ENCODE peak calls at places on chromosomes 4 and X, in nine cellular contexts. One of them, this sample, is unnamed.

GRCh38 chr4:109648266-109648996 is 54.8 kb downstream of the CASP6 start:
- DNase-seq in heart left ventricle: no peak
- DNase-seq in adrenal gland: no peak
- DNase-seq in GM12892: no peak
- DNase-seq in Peyer's patch: no peak
- DNase-seq in IMR-90: no peak
- DNase-seq in esophagus squamous epithelium: no peak
- DNase-seq in A549: no peak
- DNase-seq in suprapubic skin: no peak
- DNase-seq in this sample: no peak

GRCh38 chr4:40307627-40308497 is 27.3 kb upstream of the CHRNA9 start:
- DNase-seq in heart left ventricle: peak; percentile 34
- DNase-seq in adrenal gland: peak; percentile 42
- DNase-seq in GM12892: no peak
- DNase-seq in Peyer's patch: peak; percentile 82
- DNase-seq in IMR-90: no peak
- DNase-seq in esophagus squamous epithelium: no peak
- DNase-seq in A549: no peak
- DNase-seq in suprapubic skin: no peak
- DNase-seq in this sample: peak; percentile 52

GRCh38 chr4:149223659-149224058 is 592.0 kb downstream of the IQCM start:
- DNase-seq in heart left ventricle: no peak
- DNase-seq in adrenal gland: no peak
- DNase-seq in GM12892: no peak
- DNase-seq in Peyer's patch: no peak
- DNase-seq in IMR-90: peak; percentile 56
- DNase-seq in esophagus squamous epithelium: no peak
- DNase-seq in A549: no peak
- DNase-seq in suprapubic skin: no peak
- DNase-seq in this sample: no peak

GRCh38 chrX:3184176-3184930 is 143.1 kb downstream of the ARSF start:
- DNase-seq in heart left ventricle: peak; percentile 23
- DNase-seq in adrenal gland: no peak
- DNase-seq in GM12892: no peak
- DNase-seq in Peyer's patch: no peak
- DNase-seq in IMR-90: peak; percentile 94
- DNase-seq in esophagus squamous epithelium: no peak
- DNase-seq in A549: no peak
- DNase-seq in suprapubic skin: no peak
- DNase-seq in this sample: peak; percentile 63

GRCh38 chr4:142550955-142551354 is 295.1 kb downstream of the INPP4B start:
- DNase-seq in heart left ventricle: no peak
- DNase-seq in adrenal gland: no peak
- DNase-seq in GM12892: no peak
- DNase-seq in Peyer's patch: no peak
- DNase-seq in IMR-90: no peak
- DNase-seq in esophagus squamous epithelium: no peak
- DNase-seq in A549: no peak
- DNase-seq in suprapubic skin: no peak
- DNase-seq in this sample: no peak

GRCh38 chrX:131617182-131617581 is 73.3 kb downstream of the OR13H1 start:
- DNase-seq in heart left ventricle: no peak
- DNase-seq in adrenal gland: no peak
- DNase-seq in GM12892: no peak
- DNase-seq in Peyer's patch: no peak
- DNase-seq in IMR-90: peak; percentile 1
- DNase-seq in esophagus squamous epithelium: no peak
- DNase-seq in A549: no peak
- DNase-seq in suprapubic skin: no peak
- DNase-seq in this sample: no peak

GRCh38 chr4:73127839-73128448 is 58.4 kb upstream of the COX18 start:
- DNase-seq in heart left ventricle: no peak
- DNase-seq in adrenal gland: peak; percentile 21
- DNase-seq in GM12892: no peak
- DNase-seq in Peyer's patch: no peak
- DNase-seq in IMR-90: peak; percentile 5
- DNase-seq in esophagus squamous epithelium: no peak
- DNase-seq in A549: peak; percentile 29
- DNase-seq in suprapubic skin: no peak
- DNase-seq in this sample: no peak

GRCh38 chr4:77625485-77625884 is 19.9 kb downstream of the CXCL13 start:
- DNase-seq in heart left ventricle: no peak
- DNase-seq in adrenal gland: no peak
- DNase-seq in GM12892: no peak
- DNase-seq in Peyer's patch: no peak
- DNase-seq in IMR-90: no peak
- DNase-seq in esophagus squamous epithelium: no peak
- DNase-seq in A549: no peak
- DNase-seq in suprapubic skin: no peak
- DNase-seq in this sample: no peak

GRCh38 chr4:173365359-173365996 is 5.3 kb upstream of the SAP30 start:
- DNase-seq in heart left ventricle: no peak
- DNase-seq in adrenal gland: no peak
- DNase-seq in GM12892: no peak
- DNase-seq in Peyer's patch: no peak
- DNase-seq in IMR-90: no peak
- DNase-seq in esophagus squamous epithelium: no peak
- DNase-seq in A549: no peak
- DNase-seq in suprapubic skin: no peak
- DNase-seq in this sample: peak; percentile 49

GRCh38 chrX:27966492-27966891 is 14.8 kb downstream of the DCAF8L1 start:
- DNase-seq in heart left ventricle: no peak
- DNase-seq in adrenal gland: no peak
- DNase-seq in GM12892: no peak
- DNase-seq in Peyer's patch: no peak
- DNase-seq in IMR-90: no peak
- DNase-seq in esophagus squamous epithelium: no peak
- DNase-seq in A549: peak; percentile 20
- DNase-seq in suprapubic skin: no peak
- DNase-seq in this sample: no peak

GRCh38 chr4:17511041-17511949 is 595 bp downstream of the QDPR start:
- DNase-seq in heart left ventricle: peak; percentile 45
- DNase-seq in adrenal gland: peak; percentile 72
- DNase-seq in GM12892: no peak
- DNase-seq in Peyer's patch: peak; percentile 63
- DNase-seq in IMR-90: peak; percentile 33
- DNase-seq in esophagus squamous epithelium: peak; percentile 4
- DNase-seq in A549: peak; percentile 46
- DNase-seq in suprapubic skin: peak; percentile 83
- DNase-seq in this sample: peak; percentile 85

GRCh38 chr4:182065255-182065654 is 177.9 kb upstream of the TENM3 start:
- DNase-seq in heart left ventricle: no peak
- DNase-seq in adrenal gland: no peak
- DNase-seq in GM12892: no peak
- DNase-seq in Peyer's patch: no peak
- DNase-seq in IMR-90: no peak
- DNase-seq in esophagus squamous epithelium: no peak
- DNase-seq in A549: no peak
- DNase-seq in suprapubic skin: no peak
- DNase-seq in this sample: no peak

GRCh38 chrX:68490644-68491043 is 8.2 kb upstream of the YIPF6 start:
- DNase-seq in heart left ventricle: no peak
- DNase-seq in adrenal gland: no peak
- DNase-seq in GM12892: no peak
- DNase-seq in Peyer's patch: no peak
- DNase-seq in IMR-90: peak; percentile 14
- DNase-seq in esophagus squamous epithelium: no peak
- DNase-seq in A549: peak; percentile 74
- DNase-seq in suprapubic skin: no peak
- DNase-seq in this sample: no peak

GRCh38 chr4:168877407-168877778 is 132.7 kb downstream of the CBR4 start:
- DNase-seq in heart left ventricle: no peak
- DNase-seq in adrenal gland: no peak
- DNase-seq in GM12892: no peak
- DNase-seq in Peyer's patch: no peak
- DNase-seq in IMR-90: no peak
- DNase-seq in esophagus squamous epithelium: no peak
- DNase-seq in A549: no peak
- DNase-seq in suprapubic skin: no peak
- DNase-seq in this sample: peak; percentile 72

GRCh38 chr4:121989715-121990114 is 37.9 kb upstream of the TRPC3 start:
- DNase-seq in heart left ventricle: no peak
- DNase-seq in adrenal gland: no peak
- DNase-seq in GM12892: no peak
- DNase-seq in Peyer's patch: no peak
- DNase-seq in IMR-90: peak; percentile 56
- DNase-seq in esophagus squamous epithelium: no peak
- DNase-seq in A549: no peak
- DNase-seq in suprapubic skin: no peak
- DNase-seq in this sample: no peak

GRCh38 chr4:138449938-138450337 is 207.8 kb upstream of the SLC7A11 start:
- DNase-seq in heart left ventricle: no peak
- DNase-seq in adrenal gland: no peak
- DNase-seq in GM12892: no peak
- DNase-seq in Peyer's patch: no peak
- DNase-seq in IMR-90: no peak
- DNase-seq in esophagus squamous epithelium: no peak
- DNase-seq in A549: no peak
- DNase-seq in suprapubic skin: no peak
- DNase-seq in this sample: no peak

GRCh38 chr4:20839957-20840356 is 139.7 kb downstream of the PACRGL start:
- DNase-seq in heart left ventricle: no peak
- DNase-seq in adrenal gland: no peak
- DNase-seq in GM12892: no peak
- DNase-seq in Peyer's patch: no peak
- DNase-seq in IMR-90: peak; percentile 53
- DNase-seq in esophagus squamous epithelium: no peak
- DNase-seq in A549: peak; percentile 0
- DNase-seq in suprapubic skin: no peak
- DNase-seq in this sample: no peak

GRCh38 chrX:48800574-48801280 is 1.1 kb upstream of the HDAC6 start:
- DNase-seq in heart left ventricle: no peak
- DNase-seq in adrenal gland: no peak
- DNase-seq in GM12892: no peak
- DNase-seq in Peyer's patch: no peak
- DNase-seq in IMR-90: no peak
- DNase-seq in esophagus squamous epithelium: no peak
- DNase-seq in A549: no peak
- DNase-seq in suprapubic skin: no peak
- DNase-seq in this sample: no peak
- TF ChIP-seq POLR2A in heart left ventricle: no peak
- TF ChIP-seq POLR2A in adrenal gland: no peak
- TF ChIP-seq POLR2A in GM12892: no peak
- TF ChIP-seq POLR2A in Peyer's patch: no peak
- TF ChIP-seq POLR2A in IMR-90: no peak
- TF ChIP-seq POLR2A in esophagus squamous epithelium: no peak
- TF ChIP-seq POLR2A in A549: no peak
- TF ChIP-seq POLR2A in suprapubic skin: no peak
- TF ChIP-seq POLR2A in this sample: no peak

GRCh38 chr4:105551968-105552746 is at the start of gene ARHGEF38:
- DNase-seq in heart left ventricle: no peak
- DNase-seq in adrenal gland: no peak
- DNase-seq in GM12892: no peak
- DNase-seq in Peyer's patch: no peak
- DNase-seq in IMR-90: peak; percentile 7
- DNase-seq in esophagus squamous epithelium: no peak
- DNase-seq in A549: peak; percentile 10
- DNase-seq in suprapubic skin: no peak
- DNase-seq in this sample: no peak
- TF ChIP-seq POLR2A in heart left ventricle: no peak
- TF ChIP-seq POLR2A in adrenal gland: no peak
- TF ChIP-seq POLR2A in GM12892: no peak
- TF ChIP-seq POLR2A in Peyer's patch: peak; percentile 82
- TF ChIP-seq POLR2A in IMR-90: no peak
- TF ChIP-seq POLR2A in esophagus squamous epithelium: no peak
- TF ChIP-seq POLR2A in A549: no peak
- TF ChIP-seq POLR2A in suprapubic skin: no peak
- TF ChIP-seq POLR2A in this sample: peak; percentile 60

GRCh38 chr4:183436417-183436816 is 8.0 kb upstream of the CDKN2AIP start:
- DNase-seq in heart left ventricle: no peak
- DNase-seq in adrenal gland: no peak
- DNase-seq in GM12892: no peak
- DNase-seq in Peyer's patch: no peak
- DNase-seq in IMR-90: no peak
- DNase-seq in esophagus squamous epithelium: no peak
- DNase-seq in A549: no peak
- DNase-seq in suprapubic skin: no peak
- DNase-seq in this sample: no peak

GRCh38 chr4:183437452-183437851 is 7.0 kb upstream of the CDKN2AIP start:
- DNase-seq in heart left ventricle: no peak
- DNase-seq in adrenal gland: no peak
- DNase-seq in GM12892: no peak
- DNase-seq in Peyer's patch: no peak
- DNase-seq in IMR-90: no peak
- DNase-seq in esophagus squamous epithelium: no peak
- DNase-seq in A549: no peak
- DNase-seq in suprapubic skin: no peak
- DNase-seq in this sample: no peak

GRCh38 chr4:183435803-183436202 is 8.6 kb upstream of the CDKN2AIP start:
- DNase-seq in heart left ventricle: no peak
- DNase-seq in adrenal gland: no peak
- DNase-seq in GM12892: no peak
- DNase-seq in Peyer's patch: no peak
- DNase-seq in IMR-90: no peak
- DNase-seq in esophagus squamous epithelium: no peak
- DNase-seq in A549: no peak
- DNase-seq in suprapubic skin: no peak
- DNase-seq in this sample: no peak

GRCh38 chr4:183441276-183441675 is 3.2 kb upstream of the CDKN2AIP start:
- DNase-seq in heart left ventricle: no peak
- DNase-seq in adrenal gland: no peak
- DNase-seq in GM12892: no peak
- DNase-seq in Peyer's patch: no peak
- DNase-seq in IMR-90: no peak
- DNase-seq in esophagus squamous epithelium: no peak
- DNase-seq in A549: no peak
- DNase-seq in suprapubic skin: no peak
- DNase-seq in this sample: no peak

DNA sequence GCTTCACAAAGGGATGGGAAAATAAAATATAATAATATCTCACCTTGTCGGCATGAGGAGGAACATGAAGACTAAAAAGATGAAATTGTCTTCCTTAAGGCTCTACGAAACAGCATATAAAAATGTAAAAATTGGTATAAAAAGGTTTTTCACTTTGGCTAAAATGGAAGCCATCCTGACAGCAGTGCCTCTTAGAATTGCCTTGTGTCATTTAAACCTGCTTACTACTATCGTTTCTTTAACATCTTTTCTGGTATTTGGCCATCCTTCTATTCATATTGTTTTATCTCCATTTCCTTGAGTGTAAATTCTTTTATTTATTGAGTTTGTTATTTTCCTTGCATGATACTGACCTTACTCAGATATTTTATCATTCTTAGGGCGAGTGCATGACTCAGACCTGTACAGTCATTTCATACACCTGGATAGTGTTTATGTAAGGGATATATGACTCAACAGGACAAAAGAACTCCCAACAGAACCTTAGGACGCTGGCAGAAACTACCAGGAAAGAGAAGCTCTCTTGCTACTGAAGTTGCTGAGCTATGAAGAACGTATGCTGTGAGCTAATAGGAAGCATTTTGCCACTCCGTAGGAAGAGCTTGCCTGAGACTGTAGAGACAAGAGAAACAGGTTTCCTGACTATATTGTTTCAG is 5.8 kb upstream of the CDKN2AIP start:
- DNase-seq in heart left ventricle: no peak
- DNase-seq in adrenal gland: no peak
- DNase-seq in GM12892: no peak
- DNase-seq in Peyer's patch: no peak
- DNase-seq in IMR-90: peak; percentile 97
- DNase-seq in esophagus squamous epithelium: no peak
- DNase-seq in A549: peak; percentile 86
- DNase-seq in suprapubic skin: no peak
- DNase-seq in this sample: no peak
- TF ChIP-seq POLR2A in heart left ventricle: no peak
- TF ChIP-seq POLR2A in adrenal gland: no peak
- TF ChIP-seq POLR2A in GM12892: no peak
- TF ChIP-seq POLR2A in Peyer's patch: peak; percentile 60
- TF ChIP-seq POLR2A in IMR-90: no peak
- TF ChIP-seq POLR2A in esophagus squamous epithelium: no peak
- TF ChIP-seq POLR2A in A549: no peak
- TF ChIP-seq POLR2A in suprapubic skin: no peak
- TF ChIP-seq POLR2A in this sample: peak; percentile 24

GRCh38 chrX:106177106-106177981 is 9.2 kb downstream of the PWWP3B start:
- DNase-seq in heart left ventricle: peak; percentile 67
- DNase-seq in adrenal gland: peak; percentile 35
- DNase-seq in GM12892: no peak
- DNase-seq in Peyer's patch: no peak
- DNase-seq in IMR-90: no peak
- DNase-seq in esophagus squamous epithelium: no peak
- DNase-seq in A549: no peak
- DNase-seq in suprapubic skin: no peak
- DNase-seq in this sample: no peak
- TF ChIP-seq POLR2A in heart left ventricle: no peak
- TF ChIP-seq POLR2A in adrenal gland: no peak
- TF ChIP-seq POLR2A in GM12892: no peak
- TF ChIP-seq POLR2A in Peyer's patch: no peak
- TF ChIP-seq POLR2A in IMR-90: no peak
- TF ChIP-seq POLR2A in esophagus squamous epithelium: no peak
- TF ChIP-seq POLR2A in A549: no peak
- TF ChIP-seq POLR2A in suprapubic skin: no peak
- TF ChIP-seq POLR2A in this sample: no peak